ENCODE peak calls at places on chromosomes 4 and X, in four cellular contexts. G, V, O and K are unnamed samples.

GRCh38 chr4:86586160-86586572 is 7.9 kb upstream of the PTPN13 start:
- DNase-seq in G (no peak), V (no peak), O (no peak), K (no peak)

GRCh38 chr4:138899999-138900398 is 115.6 kb upstream of the NOCT start:
- DNase-seq in G (no peak), V (no peak), O (no peak), K (no peak)

GRCh38 chr4:79065262-79065661 is 126.0 kb upstream of the PAQR3 start:
- DNase-seq in G (no peak), V (peak; percentile 15), O (no peak), K (no peak)

GRCh38 chr4:85411386-85411785 is 63.6 kb upstream of the ARHGAP24 start:
- DNase-seq in G (no peak), V (no peak), O (no peak), K (no peak)

GRCh38 chrX:73916931-73917657 is 354.1 kb downstream of the CHIC1 start:
- DNase-seq in G (peak; percentile 4), V (no peak), O (no peak), K (peak; percentile 29)

GRCh38 chrX:48698306-48698705 is 1.8 kb downstream of the SUV39H1 start:
- DNase-seq in G (no peak), V (no peak), O (no peak), K (no peak)

GRCh38 chrX:10902001-10902400 is 209.1 kb upstream of the HCCS start:
- DNase-seq in G (no peak), V (no peak), O (no peak), K (no peak)

GRCh38 chr4:155889036-155889793 is 14.3 kb upstream of the TDO2 start:
- DNase-seq in G (no peak), V (no peak), O (no peak), K (no peak)

GRCh38 chr4:27068151-27068862 is 207.7 kb downstream of the STIM2 start:
- DNase-seq in G (no peak), V (no peak), O (no peak), K (no peak)

GRCh38 chr4:26993967-26994366 is 133.3 kb downstream of the STIM2 start:
- DNase-seq in G (no peak), V (no peak), O (no peak), K (no peak)

GRCh38 chr4:69517674-69518073 is 22.0 kb upstream of the UGT2B4 start:
- DNase-seq in G (no peak), V (no peak), O (no peak), K (no peak)

GRCh38 chr4:128590773-128591172 is 218.7 kb upstream of the JADE1 start:
- DNase-seq in G (no peak), V (no peak), O (no peak), K (no peak)

GRCh38 chr4:48706741-48707140 is 73.3 kb downstream of the FRYL start:
- DNase-seq in G (no peak), V (peak; percentile 12), O (no peak), K (no peak)

GRCh38 chr4:86357608-86358007 is 2.2 kb downstream of the MAPK10 start:
- DNase-seq in G (no peak), V (peak; percentile 27), O (no peak), K (no peak)

GRCh38 chr4:169044723-169045447 is 34.8 kb upstream of the CBR4 start:
- DNase-seq in G (no peak), V (no peak), O (no peak), K (no peak)

GRCh38 chr4:3324093-3324815 is 31.4 kb downstream of the RGS12 start:
- DNase-seq in G (no peak), V (no peak), O (no peak), K (no peak)

GRCh38 chr4:64200001-64200555 is 209.2 kb downstream of the TECRL start:
- DNase-seq in G (no peak), V (no peak), O (no peak), K (no peak)

GRCh38 chr4:15907430-15907829 is 31.1 kb downstream of the FGFBP1 start:
- DNase-seq in G (no peak), V (no peak), O (no peak), K (no peak)

GRCh38 chr4:154073107-154073817 is 284.4 kb upstream of the SFRP2 start:
- DNase-seq in G (no peak), V (no peak), O (no peak), K (no peak)

GRCh38 chr4:156968479-156968984 is 3.1 kb downstream of the PDGFC start:
- DNase-seq in G (peak; percentile 62), V (peak; percentile 50), O (peak; percentile 70), K (peak; percentile 84)

GRCh38 chrX:113929004-113929403 is 654.9 kb upstream of the HTR2C start:
- DNase-seq in G (peak; percentile 43), V (peak; percentile 61), O (peak; percentile 17), K (peak; percentile 83)

GRCh38 chr4:123524958-123525628 is 128.5 kb downstream of the SPRY1 start:
- DNase-seq in G (no peak), V (no peak), O (no peak), K (no peak)

GRCh38 chr4:186653973-186654372 is 69.7 kb downstream of the FAT1 start:
- DNase-seq in G (no peak), V (no peak), O (no peak), K (no peak)

GRCh38 chrX:119693032-119693995 is at the start of gene SEPTIN6:
- DNase-seq in G (peak; percentile 51), V (peak; percentile 81), O (peak; percentile 82), K (peak; percentile 96)

GRCh38 chrX:40172980-40173661 is 75.4 kb upstream of the BCOR start:
- DNase-seq in G (no peak), V (no peak), O (no peak), K (no peak)

GRCh38 chr4:184039963-184040383 is 134.9 kb downstream of the STOX2 start:
- DNase-seq in G (no peak), V (no peak), O (no peak), K (no peak)

GRCh38 chr4:151691639-151692442 is 69.0 kb downstream of the GATB start:
- DNase-seq in G (no peak), V (no peak), O (no peak), K (no peak)

GRCh38 chr4:68951078-68951805 is at the start of gene UGT2A3:
- DNase-seq in G (no peak), V (no peak), O (peak; percentile 68), K (no peak)

GRCh38 chr4:74692973-74693372 is 101.3 kb downstream of the BTC start:
- DNase-seq in G (no peak), V (no peak), O (peak; percentile 17), K (no peak)

GRCh38 chrX:153490217-153490616 is 4.6 kb upstream of the BGN start:
- DNase-seq in G (no peak), V (peak; percentile 28), O (no peak), K (no peak)

GRCh38 chr4:161291222-161291621 is 872.6 kb downstream of the FSTL5 start:
- DNase-seq in G (no peak), V (no peak), O (no peak), K (no peak)

GRCh38 chr4:100823066-100823992 is 305.5 kb upstream of the EMCN start:
- DNase-seq in G (peak; percentile 26), V (no peak), O (no peak), K (peak; percentile 62)

GRCh38 chr4:87077834-87078585 is 142.4 kb downstream of the KLHL8 start:
- DNase-seq in G (no peak), V (no peak), O (no peak), K (no peak)

DNA sequence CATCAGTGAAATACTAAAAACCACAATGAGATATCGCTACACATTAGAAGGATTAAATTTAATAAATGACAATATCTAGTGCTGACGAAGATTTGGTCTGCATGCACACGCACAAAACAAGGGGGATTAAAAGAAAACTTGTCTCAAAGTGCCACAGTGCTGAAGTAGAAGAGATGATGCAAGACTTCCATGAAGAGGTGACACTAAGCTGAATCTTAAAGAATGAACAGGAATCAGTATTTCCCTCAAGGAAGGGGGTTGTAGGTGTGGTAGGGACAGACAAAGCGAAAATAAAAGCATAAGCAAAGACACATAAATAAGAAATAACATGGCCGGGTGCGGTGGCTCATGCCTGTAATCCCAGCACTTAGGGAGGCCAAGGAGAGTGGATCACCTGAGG is 33.5 kb downstream of the CNOT6L start:
- DNase-seq in G (no peak), V (no peak), O (no peak), K (no peak)
- H3K4me1 ChIP-seq in G (no peaks in the 10 kb centered on the region), V (no peaks in the 10 kb centered on the region), O (no peaks in the 10 kb centered on the region), K (peaks cover 2% of the 10 kb centered on the region)

DNA sequence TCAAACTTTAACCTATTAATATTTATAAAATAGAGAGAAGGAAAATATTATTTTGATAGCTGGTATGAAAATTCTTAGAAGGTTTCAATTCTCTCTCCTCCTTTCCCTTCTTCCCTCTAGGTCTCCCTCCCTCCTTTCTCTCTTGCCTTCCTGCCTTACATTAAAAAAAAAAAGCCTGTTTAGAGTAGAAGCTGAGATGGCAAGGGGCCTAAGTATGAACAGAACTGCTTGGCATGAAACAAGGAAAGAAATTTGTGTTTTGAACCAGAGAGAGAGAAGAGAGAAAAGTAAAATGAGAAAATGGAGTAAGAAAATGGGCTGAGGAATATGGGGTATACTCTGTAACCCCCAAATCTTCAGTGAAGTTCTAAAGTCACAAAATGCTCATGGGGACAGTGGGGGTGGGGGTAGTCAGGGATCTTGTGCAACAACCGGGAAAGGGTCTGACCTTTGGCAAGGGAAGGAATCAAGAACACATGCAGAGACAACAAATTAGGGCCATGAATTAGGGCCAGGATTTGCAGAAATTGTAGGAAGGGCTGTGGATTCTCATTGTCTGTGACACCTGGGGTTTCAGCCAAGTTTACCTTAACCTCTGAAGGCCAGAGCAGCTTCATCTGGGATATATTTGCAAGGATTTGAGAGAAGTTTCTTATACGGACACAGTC is 30.6 kb downstream of the SUPT20HL2 start:
- DNase-seq in G (no peak), V (no peak), O (no peak), K (no peak)
- H3K4me3 ChIP-seq in G (no peak overlapping the region), V (no peak overlapping the region), O (no peak overlapping the region), K (no peak overlapping the region)

GRCh38 chr4:8120518-8120917 is 38.1 kb downstream of the ABLIM2 start:
- DNase-seq in G (no peak), V (no peak), O (no peak), K (no peak)

GRCh38 chr4:8121236-8122015 is 37.2 kb downstream of the ABLIM2 start:
- DNase-seq in G (no peak), V (no peak), O (no peak), K (no peak)

GRCh38 chr4:8123865-8124264 is 34.7 kb downstream of the ABLIM2 start:
- DNase-seq in G (no peak), V (no peak), O (no peak), K (no peak)

GRCh38 chr4:8123389-8123788 is 35.2 kb downstream of the ABLIM2 start:
- DNase-seq in G (no peak), V (peak; percentile 36), O (no peak), K (no peak)

GRCh38 chr4:8122746-8123145 is 35.9 kb downstream of the ABLIM2 start:
- DNase-seq in G (no peak), V (no peak), O (no peak), K (no peak)
- H3K4me1 ChIP-seq in G (peaks cover 4% of the 10 kb centered on the region), V (peaks cover 3% of the 10 kb centered on the region), O (no peaks in the 10 kb centered on the region), K (no peaks in the 10 kb centered on the region)

GRCh38 chr4:4763815-4764202 is 95.7 kb upstream of the MSX1 start:
- DNase-seq in G (peak; percentile 52), V (no peak), O (no peak), K (no peak)
- H3K4me3 ChIP-seq in G (peak overlapping the region; percentile 21), V (no peak overlapping the region), O (no peak overlapping the region), K (no peak overlapping the region)